ENCODE peak calls at places on chromosome 3, in seven cellular contexts. One of them, this sample, is unnamed.

GRCh38 chr3:147383617-147384016 is 22.7 kb downstream of the ZIC4 start:
- DNase-seq in B cell: no peak
- DNase-seq in adrenal gland: no peak
- DNase-seq in NCI-H2171: no peak
- DNase-seq in sciatic nerve: no peak
- DNase-seq in uterus: no peak
- DNase-seq in stimulated activated CD8-positive, alpha-beta memory T cell treated with anti-CD3 and anti-CD28 coated beads, Interleukin-7, amount 100 ng/mL, for 48 hours: no peak
- DNase-seq in this sample: no peak

GRCh38 chr3:155555479-155556065 is 189.3 kb downstream of the PLCH1 start:
- DNase-seq in uterus: no peak
- DNase-seq in adrenal gland: no peak
- DNase-seq in sciatic nerve: no peak
- DNase-seq in stimulated activated CD8-positive, alpha-beta memory T cell treated with anti-CD3 and anti-CD28 coated beads, Interleukin-7, amount 100 ng/mL, for 48 hours: no peak
- DNase-seq in B cell: no peak
- DNase-seq in NCI-H2171: no peak
- DNase-seq in this sample: no peak

GRCh38 chr3:115099115-115099884 is 47.8 kb downstream of the ZBTB20 start:
- DNase-seq in NCI-H2171: no peak
- DNase-seq in B cell: no peak
- DNase-seq in uterus: no peak
- DNase-seq in stimulated activated CD8-positive, alpha-beta memory T cell treated with anti-CD3 and anti-CD28 coated beads, Interleukin-7, amount 100 ng/mL, for 48 hours: no peak
- DNase-seq in adrenal gland: peak
- DNase-seq in sciatic nerve: no peak
- DNase-seq in this sample: no peak

GRCh38 chr3:10683106-10683505 is 132.9 kb upstream of the SLC6A11 start:
- DNase-seq in sciatic nerve: no peak
- DNase-seq in adrenal gland: no peak
- DNase-seq in B cell: no peak
- DNase-seq in NCI-H2171: no peak
- DNase-seq in stimulated activated CD8-positive, alpha-beta memory T cell treated with anti-CD3 and anti-CD28 coated beads, Interleukin-7, amount 100 ng/mL, for 48 hours: no peak
- DNase-seq in uterus: no peak
- DNase-seq in this sample: no peak

GRCh38 chr3:46926039-46926438 is 48.5 kb downstream of the PTH1R start:
- DNase-seq in adrenal gland: peak
- DNase-seq in NCI-H2171: no peak
- DNase-seq in sciatic nerve: peak
- DNase-seq in stimulated activated CD8-positive, alpha-beta memory T cell treated with anti-CD3 and anti-CD28 coated beads, Interleukin-7, amount 100 ng/mL, for 48 hours: no peak
- DNase-seq in uterus: no peak
- DNase-seq in B cell: no peak
- DNase-seq in this sample: no peak

GRCh38 chr3:31066999-31067398 is 172.5 kb upstream of the GADL1 start:
- DNase-seq in stimulated activated CD8-positive, alpha-beta memory T cell treated with anti-CD3 and anti-CD28 coated beads, Interleukin-7, amount 100 ng/mL, for 48 hours: no peak
- DNase-seq in uterus: peak
- DNase-seq in NCI-H2171: no peak
- DNase-seq in B cell: no peak
- DNase-seq in sciatic nerve: no peak
- DNase-seq in adrenal gland: peak
- DNase-seq in this sample: no peak

GRCh38 chr3:150083653-150084037 is 113.0 kb upstream of the PFN2 start:
- DNase-seq in NCI-H2171: no peak
- DNase-seq in B cell: no peak
- DNase-seq in stimulated activated CD8-positive, alpha-beta memory T cell treated with anti-CD3 and anti-CD28 coated beads, Interleukin-7, amount 100 ng/mL, for 48 hours: no peak
- DNase-seq in adrenal gland: no peak
- DNase-seq in uterus: peak
- DNase-seq in sciatic nerve: no peak
- DNase-seq in this sample: no peak

GRCh38 chr3:160860346-160860745 is 104.3 kb downstream of the PPM1L start:
- DNase-seq in B cell: no peak
- DNase-seq in uterus: no peak
- DNase-seq in adrenal gland: no peak
- DNase-seq in sciatic nerve: no peak
- DNase-seq in NCI-H2171: peak
- DNase-seq in stimulated activated CD8-positive, alpha-beta memory T cell treated with anti-CD3 and anti-CD28 coated beads, Interleukin-7, amount 100 ng/mL, for 48 hours: no peak
- DNase-seq in this sample: no peak

GRCh38 chr3:151686257-151686656 is 47.5 kb upstream of the AADACL2 start:
- DNase-seq in adrenal gland: no peak
- DNase-seq in NCI-H2171: no peak
- DNase-seq in B cell: no peak
- DNase-seq in uterus: no peak
- DNase-seq in stimulated activated CD8-positive, alpha-beta memory T cell treated with anti-CD3 and anti-CD28 coated beads, Interleukin-7, amount 100 ng/mL, for 48 hours: no peak
- DNase-seq in sciatic nerve: no peak
- DNase-seq in this sample: no peak

This sample was measured in ovary.